ENCODE peak calls at places on chromosomes 5 and 9, in seven cellular contexts. L, P, E, F, C, G and W are unnamed samples.

GRCh38 chr5:127492854-127493738 is 24.3 kb upstream of the PRRC1 start:
- DNase-seq in L (peak; percentile 4), P (no peak), E (peak; percentile 25), F (peak; percentile 38), C (no peak), G (no peak), W (no peak)

GRCh38 chr9:4066120-4066519 is 233.7 kb downstream of the GLIS3 start:
- DNase-seq in L (no peak), P (no peak), E (no peak), F (no peak), C (no peak), G (no peak), W (no peak)

GRCh38 chr9:14306672-14307646 is 7.0 kb downstream of the NFIB start:
- DNase-seq in L (no peak), P (no peak), E (no peak), F (peak; percentile 7), C (no peak), G (no peak), W (no peak)

GRCh38 chr5:147539053-147539452 is 29.2 kb upstream of the DPYSL3 start:
- DNase-seq in L (no peak), P (no peak), E (no peak), F (no peak), C (no peak), G (no peak), W (no peak)

GRCh38 chr5:91937121-91937520 is 554.0 kb upstream of the ARRDC3 start:
- DNase-seq in L (no peak), P (no peak), E (no peak), F (no peak), C (no peak), G (no peak), W (no peak)

GRCh38 chr5:1429066-1429465 is 16.2 kb downstream of the SLC6A3 start:
- DNase-seq in L (no peak), P (no peak), E (no peak), F (no peak), C (no peak), G (no peak), W (no peak)

GRCh38 chr9:118183571-118183970 is 479.4 kb downstream of the TLR4 start:
- DNase-seq in L (no peak), P (no peak), E (no peak), F (no peak), C (no peak), G (no peak), W (no peak)

GRCh38 chr5:17154211-17154996 is 63.0 kb upstream of the BASP1 start:
- DNase-seq in L (peak; percentile 69), P (no peak), E (no peak), F (peak; percentile 37), C (no peak), G (no peak), W (no peak)

GRCh38 chr5:176822041-176822425 is 11.7 kb downstream of the UNC5A start:
- DNase-seq in L (no peak), P (no peak), E (no peak), F (no peak), C (no peak), G (no peak), W (no peak)

GRCh38 chr5:179623001-179623905 is at the start of gene HNRNPH1:
- DNase-seq in L (peak; percentile 98), P (peak; percentile 99), E (peak; percentile 99), F (peak; percentile 98), C (peak; percentile 97), G (peak; percentile 97), W (peak; percentile 98)

GRCh38 chr5:179620703-179621350 is 2.6 kb downstream of the HNRNPH1 start:
- DNase-seq in L (no peak), P (no peak), E (no peak), F (no peak), C (no peak), G (no peak), W (no peak)

GRCh38 chr5:179621551-179621971 is 1.9 kb downstream of the HNRNPH1 start:
- DNase-seq in L (no peak), P (no peak), E (no peak), F (no peak), C (no peak), G (no peak), W (no peak)

GRCh38 chr5:179624841-179625271 is 1.4 kb upstream of the HNRNPH1 start:
- DNase-seq in L (no peak), P (no peak), E (no peak), F (no peak), C (no peak), G (no peak), W (no peak)

GRCh38 chr5:179623906-179624741 is 653 bp upstream of the HNRNPH1 start:
- DNase-seq in L (peak; percentile 86), P (peak; percentile 38), E (peak; percentile 48), F (peak; percentile 88), C (peak; percentile 25), G (peak; percentile 41), W (peak; percentile 61)
- TF ChIP-seq CTCF in L (peak; percentile 6), P (no peak), E (no peak), F (no peak), C (no peak), G (no peak), W (no peak)

DNA sequence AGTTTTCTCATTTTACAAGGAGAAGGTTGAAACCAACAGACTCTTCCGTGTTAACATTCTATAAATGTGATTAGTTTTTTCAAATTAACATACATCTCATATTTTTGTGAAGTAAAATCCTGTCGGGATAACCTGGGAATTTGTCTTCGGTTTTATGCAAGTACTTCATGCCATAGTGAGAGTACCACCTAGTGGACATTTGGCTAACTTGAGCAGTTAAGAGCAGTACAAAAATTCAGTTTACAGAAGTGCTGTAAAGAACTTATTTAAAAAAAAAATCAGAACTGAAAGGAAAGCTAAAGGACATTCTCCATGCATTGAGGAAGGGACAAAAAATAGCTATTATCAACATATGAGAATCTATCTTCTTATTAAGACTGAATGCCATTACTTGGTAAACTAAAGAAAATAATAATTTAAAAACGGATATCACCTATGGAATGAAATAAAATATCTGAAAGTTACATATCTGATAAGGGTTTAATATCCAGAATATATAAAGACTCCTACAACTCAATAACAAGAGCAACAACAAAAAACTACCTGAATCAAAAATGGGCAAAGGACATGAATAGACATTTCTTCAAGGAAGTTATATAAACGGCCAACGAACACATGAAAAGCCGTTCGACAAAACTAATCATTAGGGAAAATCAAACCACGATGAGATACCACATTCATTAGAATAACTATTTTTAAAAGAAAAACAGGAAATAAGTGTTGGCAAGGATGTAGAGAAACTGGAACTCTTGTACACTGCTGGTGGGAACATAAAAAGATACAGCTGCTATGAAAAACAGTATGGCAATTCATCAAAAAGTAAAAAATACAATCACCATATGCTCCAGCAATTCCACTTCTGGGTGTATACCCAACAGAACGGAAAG is 117.0 kb upstream of the GNA14 start:
- DNase-seq in L (peak; percentile 42), P (no peak), E (no peak), F (peak; percentile 10), C (no peak), G (no peak), W (no peak)
- TF ChIP-seq CTCF in L (peak; percentile 65), P (peak; percentile 43), E (peak; percentile 30), F (peak; percentile 49), C (no peak), G (peak; percentile 49), W (no peak)

DNA sequence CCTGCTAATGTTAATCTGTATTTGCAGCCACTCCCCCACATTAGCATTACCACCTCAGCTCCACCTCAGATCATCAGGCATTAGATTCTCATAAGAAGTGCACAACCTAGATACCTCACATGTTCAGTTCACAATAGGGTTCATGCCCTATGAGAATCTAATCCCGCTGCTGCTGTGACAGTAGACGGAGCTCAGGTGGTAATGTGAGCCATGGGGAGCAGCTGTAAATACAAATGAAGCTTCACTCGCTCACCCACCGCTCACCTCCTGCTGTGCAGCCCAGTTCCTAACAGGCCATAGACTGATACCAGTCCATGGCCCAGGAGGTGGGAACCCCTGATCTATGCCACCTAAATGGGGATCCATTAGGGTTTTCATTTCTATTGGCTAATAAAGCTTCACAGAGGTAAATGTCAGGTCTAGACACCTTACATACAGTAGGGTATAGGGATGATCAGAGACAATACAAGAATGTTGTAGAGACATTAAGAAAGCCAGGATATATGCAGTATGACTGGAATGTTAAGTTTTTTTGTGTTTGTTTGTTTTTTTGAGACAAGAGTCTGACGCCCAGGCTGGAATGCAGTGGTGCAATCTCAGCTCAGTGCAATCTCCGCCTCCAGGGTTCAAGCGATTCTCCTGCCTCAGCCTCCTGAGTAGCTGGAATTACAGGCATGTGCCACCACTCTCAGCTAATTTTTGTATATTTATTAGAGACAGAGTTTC is 6.3 kb upstream of the HNRNPA0 start:
- DNase-seq in L (no peak), P (no peak), E (no peak), F (no peak), C (no peak), G (no peak), W (no peak)
- TF ChIP-seq CTCF in L (no peak), P (no peak), E (no peak), F (no peak), C (no peak), G (no peak), W (no peak)

DNA sequence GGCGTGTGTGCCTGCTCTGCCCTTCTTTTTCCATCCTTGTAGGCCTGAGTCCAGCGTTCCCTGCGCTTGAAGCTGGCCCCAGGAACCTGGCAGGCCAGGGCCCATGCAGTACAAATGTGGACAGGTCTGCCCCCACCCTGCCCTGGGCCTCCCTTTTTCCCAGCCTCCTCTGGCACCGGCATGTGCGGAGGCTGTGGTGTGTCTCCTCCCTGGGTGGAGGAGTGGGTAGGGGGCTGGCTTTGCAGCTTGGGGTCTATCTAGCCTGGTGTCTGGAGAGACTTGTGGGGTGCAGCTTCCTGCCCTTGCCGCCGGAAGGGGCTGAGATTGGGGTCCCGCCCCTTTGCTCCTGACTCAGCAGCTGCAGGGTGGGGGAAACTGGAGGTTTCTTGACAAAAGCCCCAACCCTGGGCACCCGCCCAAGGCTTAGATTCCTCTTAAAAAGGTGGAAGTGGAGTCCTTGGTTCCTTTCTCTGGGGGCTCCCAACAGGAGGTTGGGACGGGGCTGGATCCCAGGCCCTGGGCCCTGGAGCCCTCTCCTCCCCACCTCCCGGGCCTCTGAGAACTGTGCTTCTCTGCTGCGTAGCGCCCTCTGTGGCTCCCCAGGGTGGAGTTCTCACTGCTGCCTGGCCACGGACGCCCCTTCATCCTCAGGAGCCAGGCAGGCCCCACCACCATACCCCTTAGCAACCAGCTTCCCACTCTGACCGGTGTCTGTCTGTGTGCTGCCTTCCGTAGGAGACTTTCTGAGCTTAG is 18.0 kb downstream of the RXRA start:
- DNase-seq in L (no peak), P (no peak), E (no peak), F (no peak), C (peak; percentile 26), G (peak; percentile 77), W (peak; percentile 42)
- TF ChIP-seq CTCF in L (no peak), P (no peak), E (no peak), F (no peak), C (no peak), G (no peak), W (peak; percentile 23)

DNA sequence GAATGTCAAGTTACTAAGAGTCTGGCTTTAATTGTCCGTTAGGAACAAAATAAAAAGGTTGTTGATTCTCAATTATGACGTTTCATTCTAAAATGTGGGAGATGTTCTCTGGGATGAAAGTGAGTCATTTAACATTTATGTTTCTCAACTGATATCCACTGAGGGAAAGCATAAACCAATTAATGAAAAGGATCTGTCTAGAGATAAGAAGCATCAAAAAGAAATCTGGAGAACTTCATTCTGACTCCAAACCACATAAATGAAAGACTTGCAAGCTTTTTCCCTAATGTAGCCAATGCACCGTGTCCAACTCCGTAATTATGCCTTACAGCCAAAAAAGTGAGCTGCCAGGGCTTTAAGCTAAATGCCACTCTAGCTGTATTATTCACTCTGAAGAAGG is 654.2 kb downstream of the TLE1 start:
- DNase-seq in L (no peak), P (no peak), E (no peak), F (no peak), C (no peak), G (no peak), W (no peak)
- TF ChIP-seq CTCF in L (no peak), P (no peak), E (no peak), F (no peak), C (no peak), G (no peak), W (no peak)

GRCh38 chr5:76209297-76209696 is 126.1 kb downstream of the SV2C start:
- DNase-seq in L (no peak), P (no peak), E (no peak), F (no peak), C (no peak), G (no peak), W (no peak)
- TF ChIP-seq CTCF in L (no peak), P (no peak), E (no peak), F (peak; percentile 47), C (no peak), G (no peak), W (no peak)